ENCODE peak calls at places on chromosomes 13 and 19, in eight cellular contexts. Z is fibroblast of lung, U is neural crest cell, D is GM23338, P is GM12865, R is B cell, J is AG10803, I is choroid plexus epithelial cell. L is an unnamed sample.

GRCh38 chr19:32649751-32650150 is 25.2 kb downstream of the ANKRD27 start:
- DNase-seq in Z (no peak), U (no peak), D (no peak), P (no peak), R (no peak), J (no peak), I (no peak), L (no peak)

GRCh38 chr13:101614491-101614890 is 162.0 kb downstream of the ITGBL1 start:
- DNase-seq in Z (no peak), U (no peak), D (no peak), P (no peak), R (no peak), J (no peak), I (no peak), L (no peak)

GRCh38 chr13:36858285-36858684 is 39.3 kb downstream of the RFXAP start:
- DNase-seq in Z (peak), U (no peak), D (peak), P (peak), R (no peak), J (peak), I (peak), L (no peak)

GRCh38 chr19:55643003-55643732 is at the start of gene ZNF581:
- DNase-seq in Z (peak), U (peak), D (peak), P (peak), R (peak), J (peak), I (peak), L (peak)

GRCh38 chr13:110716235-110716505 is 2.7 kb downstream of the ING1 start:
- DNase-seq in Z (peak), U (no peak), D (peak), P (peak), R (no peak), J (no peak), I (peak), L (no peak)

GRCh38 chr13:28329395-28330158 is 165.4 kb downstream of the FLT1 start:
- DNase-seq in Z (peak), U (no peak), D (no peak), P (no peak), R (no peak), J (peak), I (peak), L (no peak)

GRCh38 chr19:33505168-33505567 is 16.4 kb downstream of the PEPD start:
- DNase-seq in Z (peak), U (no peak), D (no peak), P (no peak), R (no peak), J (no peak), I (no peak), L (no peak)

GRCh38 chr19:49997709-49998108 is 27.5 kb downstream of the VRK3 start:
- DNase-seq in Z (peak), U (no peak), D (peak), P (peak), R (no peak), J (peak), I (peak), L (no peak)

GRCh38 chr13:96388598-96388997 is 298.7 kb downstream of the HS6ST3 start:
- DNase-seq in Z (no peak), U (no peak), D (peak), P (no peak), R (no peak), J (no peak), I (no peak), L (no peak)

GRCh38 chr19:30908262-30908771 is 440.9 kb downstream of the TSHZ3 start:
- DNase-seq in Z (no peak), U (no peak), D (no peak), P (no peak), R (no peak), J (no peak), I (no peak), L (no peak)

GRCh38 chr19:40867701-40868100 is 14.3 kb downstream of the CYP2A7 start:
- DNase-seq in Z (no peak), U (no peak), D (no peak), P (no peak), R (no peak), J (no peak), I (no peak), L (no peak)

GRCh38 chr19:40862785-40863184 is 12.5 kb upstream of the CYP2A6 start:
- DNase-seq in Z (no peak), U (no peak), D (no peak), P (no peak), R (no peak), J (peak), I (peak), L (no peak)

GRCh38 chr19:40858109-40858508 is 7.9 kb upstream of the CYP2A6 start:
- DNase-seq in Z (no peak), U (no peak), D (peak), P (no peak), R (no peak), J (no peak), I (no peak), L (no peak)

DNA sequence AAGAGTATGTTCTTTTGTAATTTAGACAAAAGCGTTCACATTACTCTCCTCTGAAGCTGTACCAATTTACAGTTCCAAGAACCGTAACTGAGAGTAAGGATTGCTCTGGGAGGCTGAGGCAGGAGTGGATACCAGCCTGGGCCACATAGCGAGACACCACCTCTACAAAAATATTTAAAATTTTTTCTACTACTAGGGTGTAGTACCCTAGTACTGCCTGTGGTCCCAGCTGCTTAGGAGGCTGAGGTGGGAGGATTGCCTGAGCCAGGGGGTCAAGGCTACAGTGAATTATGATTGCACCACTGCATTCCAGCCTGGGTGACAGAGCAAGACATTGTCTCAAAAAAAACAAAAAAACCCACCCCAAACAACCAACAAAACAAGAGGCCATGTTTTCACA is 12.1 kb upstream of the CYP2A6 start:
- DNase-seq in Z (no peak), U (no peak), D (no peak), P (no peak), R (no peak), J (no peak), I (no peak), L (no peak)
- TF ChIP-seq CTCF in Z (no peak), U (no peak), D (no peak), P (no peak), R (no peak), J (no peak), I (no peak), L (peak)

DNA sequence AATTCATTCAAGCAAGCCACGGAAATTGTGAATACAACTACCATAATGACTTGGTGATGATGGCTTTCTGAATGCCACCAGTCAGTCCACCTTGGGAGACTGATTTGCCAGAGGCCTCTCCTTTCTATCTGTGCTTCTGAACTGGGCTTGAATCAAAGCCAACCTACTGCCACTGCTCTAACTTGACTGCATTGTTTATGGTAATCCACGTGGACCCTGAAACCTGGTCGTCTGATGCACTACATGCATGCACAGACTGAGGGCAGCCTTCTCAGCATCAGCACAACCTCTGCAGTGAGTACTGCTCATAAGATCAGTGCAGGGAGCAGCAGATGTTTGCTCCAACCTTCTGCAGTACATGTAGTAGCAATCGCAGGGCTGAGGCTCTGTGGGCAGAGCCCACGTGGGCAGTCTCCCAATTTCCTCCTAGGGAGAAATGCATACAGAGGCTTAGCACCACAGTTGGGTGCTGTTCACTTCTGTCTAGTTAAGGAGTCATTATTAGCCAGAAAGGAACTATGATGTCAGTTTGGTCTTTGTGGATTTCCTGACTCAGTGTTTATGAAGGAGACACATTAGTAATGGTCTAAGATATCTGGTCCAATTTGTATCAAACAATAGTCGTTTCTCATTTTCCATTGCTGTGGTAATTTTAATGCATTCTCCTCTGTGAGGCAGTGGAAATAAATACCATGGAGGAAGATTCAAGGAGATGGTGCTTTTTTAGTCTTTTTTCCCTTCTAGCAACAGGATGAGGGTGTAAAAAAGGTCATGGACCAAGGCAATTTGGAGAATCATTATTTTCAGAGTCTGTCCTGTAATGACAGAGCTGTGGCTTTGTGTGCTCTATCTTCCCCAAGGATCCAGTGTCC is 82.5 kb downstream of the AKAP11 start:
- DNase-seq in Z (peak), U (no peak), D (peak), P (peak), R (no peak), J (peak), I (peak), L (no peak)
- TF ChIP-seq CTCF in Z (peak), U (no peak), D (peak), P (peak), R (no peak), J (no peak), I (peak), L (no peak)

GRCh38 chr13:43026262-43026661 is 2.9 kb downstream of the DNAJC15 start:
- DNase-seq in Z (no peak), U (no peak), D (no peak), P (no peak), R (peak), J (no peak), I (no peak), L (no peak)
- TF ChIP-seq CTCF in Z (no peak), U (no peak), D (no peak), P (no peak), R (no peak), J (no peak), I (no peak), L (no peak)

DNA sequence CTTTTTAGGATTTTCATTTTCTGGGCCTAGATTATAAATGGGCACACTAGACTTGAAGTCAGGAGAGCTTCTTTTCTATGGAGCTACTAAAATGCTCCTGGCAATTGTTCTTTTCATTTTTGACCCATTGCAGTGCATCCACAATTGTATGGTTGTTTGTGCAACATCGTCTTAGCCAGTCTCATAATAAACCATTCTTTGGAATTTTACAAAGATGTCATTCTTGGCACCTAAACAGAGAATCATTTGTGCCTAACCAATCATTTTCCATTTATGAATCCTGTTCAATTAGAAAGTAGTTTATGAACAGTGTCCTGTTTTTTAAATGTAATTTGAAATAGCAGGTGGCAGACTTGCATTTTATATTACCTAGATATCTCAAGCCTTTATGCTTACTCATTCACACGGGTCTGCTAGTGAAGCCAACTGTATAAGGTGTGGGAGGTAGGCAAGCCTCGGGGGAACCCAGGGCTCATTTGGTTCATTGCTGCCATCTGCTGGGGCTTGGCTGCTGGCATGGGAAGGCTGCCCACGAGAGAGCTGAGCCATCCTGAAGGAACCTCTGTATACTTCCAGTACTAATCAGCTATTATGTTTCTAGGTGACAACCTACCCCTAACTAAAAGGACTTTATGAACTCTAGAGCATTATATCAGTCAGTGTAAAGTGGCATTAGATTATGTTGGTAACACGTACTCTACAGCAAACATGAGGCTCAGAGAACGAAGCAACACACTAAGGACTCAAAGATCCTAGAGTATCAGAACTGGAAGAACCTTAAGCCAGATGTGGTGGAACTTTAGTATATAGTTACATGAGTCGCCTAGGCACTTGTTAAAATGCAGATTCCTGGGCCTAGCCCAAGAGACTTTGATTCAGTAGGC is 60.0 kb downstream of the TPT1 start:
- DNase-seq in Z (peak), U (peak), D (peak), P (peak), R (peak), J (peak), I (peak), L (no peak)
- TF ChIP-seq CTCF in Z (peak), U (peak), D (peak), P (peak), R (peak), J (peak), I (peak), L (peak)

GRCh38 chr13:48998893-48999292 is 23.2 kb downstream of the FNDC3A start:
- DNase-seq in Z (no peak), U (no peak), D (no peak), P (no peak), R (no peak), J (no peak), I (no peak), L (no peak)

GRCh38 chr13:48993150-48993549 is 17.4 kb downstream of the FNDC3A start:
- DNase-seq in Z (no peak), U (no peak), D (peak), P (no peak), R (no peak), J (no peak), I (no peak), L (no peak)

GRCh38 chr13:49000247-49000646 is 24.5 kb downstream of the FNDC3A start:
- DNase-seq in Z (no peak), U (no peak), D (no peak), P (no peak), R (no peak), J (no peak), I (no peak), L (no peak)

GRCh38 chr13:48990900-48991299 is 15.2 kb downstream of the FNDC3A start:
- DNase-seq in Z (no peak), U (no peak), D (no peak), P (no peak), R (no peak), J (no peak), I (no peak), L (no peak)

GRCh38 chr13:48994731-48995130 is 19.0 kb downstream of the FNDC3A start:
- DNase-seq in Z (peak), U (no peak), D (no peak), P (peak), R (no peak), J (peak), I (peak), L (no peak)
- TF ChIP-seq CTCF in Z (no peak), U (no peak), D (no peak), P (no peak), R (no peak), J (no peak), I (no peak), L (no peak)

GRCh38 chr19:57558525-57558924 is 1.1 kb downstream of the ZNF550 start:
- DNase-seq in Z (peak), U (no peak), D (peak), P (no peak), R (no peak), J (peak), I (peak), L (no peak)
- TF ChIP-seq CTCF in Z (peak), U (no peak), D (peak), P (no peak), R (no peak), J (peak), I (peak), L (no peak)

GRCh38 chr13:50617134-50617721 is 226.3 kb downstream of the DLEU7 start:
- DNase-seq in Z (peak), U (no peak), D (no peak), P (no peak), R (no peak), J (peak), I (peak), L (no peak)

GRCh38 chr13:50613356-50613831 is 230.1 kb downstream of the DLEU7 start:
- DNase-seq in Z (peak), U (no peak), D (no peak), P (no peak), R (no peak), J (peak), I (no peak), L (no peak)

GRCh38 chr13:50618206-50618605 is 225.3 kb downstream of the DLEU7 start:
- DNase-seq in Z (no peak), U (no peak), D (no peak), P (no peak), R (no peak), J (no peak), I (no peak), L (no peak)

GRCh38 chr13:50615234-50615633 is 228.3 kb downstream of the DLEU7 start:
- DNase-seq in Z (no peak), U (no peak), D (no peak), P (no peak), R (no peak), J (no peak), I (no peak), L (no peak)

DNA sequence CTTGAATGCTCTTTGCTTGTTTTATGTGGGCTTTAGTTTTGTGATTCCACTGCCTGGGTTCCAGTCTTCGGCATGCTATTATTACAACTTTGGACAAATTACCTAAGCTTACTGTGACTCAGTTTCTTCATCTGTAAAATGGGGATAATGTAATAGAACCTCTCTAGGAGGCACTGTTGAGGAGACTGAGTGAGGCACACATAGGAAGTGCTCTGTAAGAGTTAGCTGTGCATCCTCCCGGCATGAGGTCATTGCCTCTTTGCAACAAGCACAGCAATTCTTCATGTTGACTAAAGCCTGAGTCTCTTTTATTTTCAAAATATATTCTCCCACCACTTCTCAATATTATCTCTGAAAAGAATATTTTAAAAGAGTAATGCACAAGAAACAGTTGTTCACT is 227.4 kb downstream of the DLEU7 start:
- DNase-seq in Z (peak), U (no peak), D (no peak), P (no peak), R (no peak), J (peak), I (peak), L (no peak)
- TF ChIP-seq CTCF in Z (no peak), U (no peak), D (no peak), P (no peak), R (no peak), J (no peak), I (no peak), L (no peak)

GRCh38 chr13:75255653-75256052 is 226.3 kb downstream of the TBC1D4 start:
- DNase-seq in Z (peak), U (no peak), D (no peak), P (no peak), R (no peak), J (no peak), I (no peak), L (no peak)
- TF ChIP-seq CTCF in Z (no peak), U (no peak), D (no peak), P (no peak), R (no peak), J (no peak), I (no peak), L (no peak)

L was measured in type B pancreatic cell.